ENCODE peak calls at places on chromosome 12, in nine cellular contexts. X is tibial artery, U is natural killer cell, O is neural progenitor cell, V is esophagus squamous epithelium, M is fibroblast of pulmonary artery, J is prostate gland, P is AG09319, I is GM10248. A is an unnamed sample.

GRCh38 chr12:29207120-29207519 is 58.0 kb downstream of the FAR2 start:
- DNase-seq in O (no peak), X (peak; percentile 30), J (no peak), M (peak; percentile 71), V (no peak), P (no peak), U (no peak), I (no peak), A (peak; percentile 47)

GRCh38 chr12:4975574-4975973 is 65.9 kb downstream of the KCNA1 start:
- DNase-seq in J (no peak), O (peak; percentile 50), V (no peak), I (peak; percentile 43), U (no peak), X (no peak), P (no peak), M (no peak), A (no peak)

GRCh38 chr12:116615141-116615861 is 56.1 kb downstream of the MAP1LC3B2 start:
- DNase-seq in U (no peak), J (no peak), V (no peak), X (no peak), O (peak; percentile 69), M (no peak), P (no peak), I (no peak), A (no peak)

GRCh38 chr12:75953312-75953906 is 78.2 kb downstream of the PHLDA1 start:
- DNase-seq in U (no peak), X (no peak), O (no peak), P (peak; percentile 95), M (peak; percentile 50), I (no peak), J (no peak), V (no peak), A (no peak)

GRCh38 chr12:123891516-123892179 is 81.0 kb downstream of the CCDC92 start:
- DNase-seq in M (no peak), U (no peak), I (no peak), O (peak; percentile 15), J (no peak), V (no peak), P (no peak), X (no peak), A (no peak)

GRCh38 chr12:121333747-121334146 is 18.5 kb downstream of the ANAPC5 start:
- DNase-seq in O (no peak), I (no peak), V (no peak), U (no peak), P (no peak), M (no peak), J (no peak), X (no peak), A (no peak)

GRCh38 chr12:105706321-105706972 is 376.0 kb downstream of the C12orf75 start:
- DNase-seq in M (peak; percentile 10), U (no peak), J (no peak), O (peak; percentile 39), I (no peak), V (no peak), P (no peak), X (peak; percentile 30), A (no peak)

GRCh38 chr12:52878507-52879393 is 26.1 kb downstream of the KRT8 start:
- DNase-seq in I (no peak), X (no peak), P (no peak), O (no peak), U (no peak), J (peak; percentile 45), V (no peak), M (no peak), A (no peak)

GRCh38 chr12:83476695-83477094 is 790.0 kb downstream of the TMTC2 start:
- DNase-seq in I (no peak), O (no peak), V (no peak), U (no peak), P (no peak), M (no peak), X (no peak), J (no peak), A (no peak)

GRCh38 chr12:24015771-24016170 is 66.3 kb upstream of the SOX5 start:
- DNase-seq in P (no peak), U (no peak), J (no peak), X (no peak), I (no peak), M (no peak), O (peak; percentile 32), V (no peak), A (no peak)

GRCh38 chr12:121532503-121533390 is 48.1 kb downstream of the KDM2B start:
- DNase-seq in O (no peak), I (no peak), V (no peak), J (no peak), P (peak; percentile 56), M (peak; percentile 87), X (no peak), U (no peak), A (no peak)

GRCh38 chr12:30219047-30219446 is 435.3 kb upstream of the TMTC1 start:
- DNase-seq in X (no peak), P (no peak), J (no peak), I (no peak), U (no peak), O (no peak), M (no peak), V (no peak), A (no peak)

GRCh38 chr12:114913871-114914801 is 230.2 kb upstream of the TBX3 start:
- DNase-seq in P (no peak), O (peak; percentile 65), I (no peak), J (peak; percentile 81), U (no peak), X (no peak), V (no peak), M (no peak), A (no peak)

GRCh38 chr12:7750350-7750749 is 3.2 kb upstream of the CLEC4C start:
- DNase-seq in M (no peak), P (no peak), V (no peak), J (no peak), U (no peak), X (no peak), O (peak; percentile 69), I (no peak), A (no peak)

GRCh38 chr12:47758584-47758833 is 171 bp downstream of the RAPGEF3 start:
- DNase-seq in V (no peak), M (no peak), J (no peak), P (no peak), X (no peak), U (no peak), I (no peak), O (no peak), A (no peak)

GRCh38 chr12:14629832-14630688 is 62.4 kb upstream of the PLBD1 start:
- DNase-seq in I (peak; percentile 50), V (no peak), J (peak; percentile 72), P (peak; percentile 44), U (peak; percentile 28), M (peak; percentile 82), X (peak; percentile 81), O (peak; percentile 79), A (peak; percentile 58)

GRCh38 chr12:43104524-43104923 is 447.5 kb downstream of the ADAMTS20 start:
- DNase-seq in V (no peak), J (no peak), U (no peak), I (no peak), O (peak; percentile 11), P (no peak), X (no peak), M (peak; percentile 66), A (no peak)

GRCh38 chr12:55723516-55724225 is 3.5 kb downstream of the RDH5 start:
- DNase-seq in J (no peak), P (no peak), I (no peak), M (no peak), O (no peak), X (no peak), V (no peak), U (no peak), A (no peak)
- TF ChIP-seq CTCF in J (no peak), P (no peak), I (no peak), M (no peak), O (no peak), X (no peak), V (no peak), U (no peak), A (no peak)

DNA sequence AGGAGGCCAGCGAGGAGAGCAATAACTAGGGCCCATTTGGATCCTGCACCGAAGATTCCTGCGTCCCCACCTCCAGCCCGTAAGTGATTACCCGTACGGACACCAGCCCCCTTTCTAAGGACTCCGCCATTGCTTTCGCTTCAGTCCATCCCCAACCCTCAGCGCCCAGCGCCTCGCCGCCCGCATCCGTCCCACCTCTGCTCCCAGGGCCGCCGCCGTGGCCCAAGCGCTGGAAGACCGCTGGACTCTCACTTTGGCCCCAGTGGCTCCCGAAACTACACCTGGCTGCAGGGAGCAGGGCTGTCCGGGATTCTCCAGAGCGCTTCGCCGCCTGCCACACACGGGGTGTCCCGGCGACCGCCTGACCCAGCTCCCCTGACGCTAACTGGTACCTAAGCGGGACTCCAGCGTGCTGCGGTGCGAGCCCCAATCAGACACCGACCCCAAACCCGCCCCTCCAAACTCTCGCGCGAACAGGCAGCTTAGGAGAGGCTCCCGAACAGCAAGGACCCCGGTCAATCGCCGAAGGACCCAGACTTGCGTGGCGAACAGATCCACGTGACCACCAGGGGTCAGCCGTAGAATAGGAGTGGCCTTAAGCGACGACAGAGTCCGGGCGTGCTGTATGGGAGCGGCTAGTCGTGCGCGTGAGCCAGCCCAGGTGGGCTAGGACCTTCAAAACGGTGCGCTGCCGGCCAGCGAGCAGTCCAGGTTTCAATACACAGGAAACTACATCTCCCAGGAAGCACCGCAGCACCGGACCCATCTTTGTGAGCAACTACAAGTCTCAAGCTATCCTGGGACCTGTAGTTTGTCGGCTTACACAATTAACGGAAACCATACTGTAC is at the start of gene CNPY2:
- DNase-seq in X (peak; percentile 97), U (peak; percentile 87), M (peak; percentile 98), I (peak; percentile 96), J (peak; percentile 92), P (peak; percentile 88), O (peak; percentile 98), V (peak; percentile 95), A (peak; percentile 94)
- TF ChIP-seq CTCF in X (peak; percentile 11), U (no peak), M (no peak), I (peak; percentile 32), J (no peak), P (no peak), O (peak; percentile 43), V (no peak), A (no peak)

GRCh38 chr12:104319028-104319427 is 15.5 kb downstream of the EID3 start:
- DNase-seq in P (no peak), X (no peak), V (no peak), M (no peak), O (no peak), J (no peak), U (no peak), I (no peak), A (no peak)
- TF ChIP-seq CTCF in P (no peak), X (no peak), V (no peak), M (no peak), O (no peak), J (no peak), U (no peak), I (no peak), A (no peak)

DNA sequence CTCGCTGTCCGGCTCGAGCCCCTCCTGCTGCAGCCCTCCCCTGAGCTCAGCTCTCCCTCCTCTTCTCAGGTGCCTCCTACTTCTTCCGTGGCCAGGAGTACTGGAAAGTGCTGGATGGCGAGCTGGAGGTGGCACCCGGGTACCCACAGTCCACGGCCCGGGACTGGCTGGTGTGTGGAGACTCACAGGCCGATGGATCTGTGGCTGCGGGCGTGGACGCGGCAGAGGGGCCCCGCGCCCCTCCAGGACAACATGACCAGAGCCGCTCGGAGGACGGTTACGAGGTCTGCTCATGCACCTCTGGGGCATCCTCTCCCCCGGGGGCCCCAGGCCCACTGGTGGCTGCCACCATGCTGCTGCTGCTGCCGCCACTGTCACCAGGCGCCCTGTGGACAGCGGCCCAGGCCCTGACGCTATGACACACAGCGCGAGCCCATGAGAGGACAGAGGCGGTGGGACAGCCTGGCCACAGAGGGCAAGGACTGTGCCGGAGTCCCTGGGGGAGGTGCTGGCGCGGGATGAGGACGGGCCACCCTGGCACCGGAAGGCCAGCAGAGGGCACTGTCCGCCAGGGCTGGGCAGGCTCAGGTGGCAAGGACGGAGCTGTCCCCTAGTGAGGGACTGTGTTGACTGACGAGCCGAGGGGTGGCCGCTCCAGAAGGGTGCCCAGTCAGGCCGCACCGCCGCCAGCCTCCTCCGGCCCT is 22.8 kb downstream of the MMP17 start:
- DNase-seq in I (no peak), V (no peak), M (no peak), P (no peak), O (peak; percentile 79), X (no peak), J (peak; percentile 27), U (no peak), A (no peak)
- TF ChIP-seq CTCF in I (no peak), V (peak; percentile 57), M (peak; percentile 42), P (peak; percentile 35), O (peak; percentile 76), X (peak; percentile 67), J (no peak), U (no peak), A (peak; percentile 75)

A was measured in CD14-positive monocyte.